ENCODE peak calls at places on chromosomes 16 and 17, in five cellular contexts. One of them, this sample, is unnamed.

GRCh38 chr17:356671-357434 is 4.2 kb upstream of the RPH3AL start:
- DNase-seq in IMR-90: no peak
- DNase-seq in transverse colon: no peak
- DNase-seq in WERI-Rb-1: no peak
- DNase-seq in AG09309: no peak
- DNase-seq in this sample: no peak

GRCh38 chr17:80416260-80416939 is 1.4 kb downstream of the ENDOV start:
- DNase-seq in IMR-90: no peak
- DNase-seq in transverse colon: no peak
- DNase-seq in WERI-Rb-1: no peak
- DNase-seq in AG09309: no peak
- DNase-seq in this sample: no peak

GRCh38 chr17:49240619-49241018 is 10.0 kb upstream of the PHOSPHO1 start:
- DNase-seq in IMR-90: no peak
- DNase-seq in transverse colon: no peak
- DNase-seq in WERI-Rb-1: no peak
- DNase-seq in AG09309: no peak
- DNase-seq in this sample: no peak

GRCh38 chr16:21163576-21163975 is 5.1 kb downstream of the LDAF1 start:
- DNase-seq in IMR-90: no peak
- DNase-seq in transverse colon: no peak
- DNase-seq in WERI-Rb-1: no peak
- DNase-seq in AG09309: no peak
- DNase-seq in this sample: no peak

GRCh38 chr16:47664653-47665325 is 203.7 kb downstream of the PHKB start:
- DNase-seq in IMR-90: peak; percentile 11
- DNase-seq in transverse colon: peak; percentile 65
- DNase-seq in WERI-Rb-1: no peak
- DNase-seq in AG09309: no peak
- DNase-seq in this sample: no peak

GRCh38 chr16:14098081-14098480 is 27.0 kb downstream of the MRTFB start:
- DNase-seq in IMR-90: no peak
- DNase-seq in transverse colon: no peak
- DNase-seq in WERI-Rb-1: no peak
- DNase-seq in AG09309: no peak
- DNase-seq in this sample: no peak

GRCh38 chr17:48551206-48551597 is 6.3 kb upstream of the HOXB2 start:
- DNase-seq in IMR-90: peak; percentile 42
- DNase-seq in transverse colon: no peak
- DNase-seq in WERI-Rb-1: no peak
- DNase-seq in AG09309: no peak
- DNase-seq in this sample: no peak

GRCh38 chr17:81241648-81242420 is 2.7 kb downstream of the NDUFAF8 start:
- DNase-seq in IMR-90: peak; percentile 13
- DNase-seq in transverse colon: peak; percentile 51
- DNase-seq in WERI-Rb-1: peak; percentile 85
- DNase-seq in AG09309: no peak
- DNase-seq in this sample: no peak

GRCh38 chr16:50457979-50458461 is 89.2 kb upstream of the BRD7 start:
- DNase-seq in IMR-90: no peak
- DNase-seq in transverse colon: no peak
- DNase-seq in WERI-Rb-1: no peak
- DNase-seq in AG09309: no peak
- DNase-seq in this sample: peak; percentile 2

GRCh38 chr16:88687254-88687576 is 908 bp upstream of the SNAI3 start:
- DNase-seq in IMR-90: no peak
- DNase-seq in transverse colon: no peak
- DNase-seq in WERI-Rb-1: no peak
- DNase-seq in AG09309: no peak
- DNase-seq in this sample: no peak

GRCh38 chr16:50634947-50635346 is 46.2 kb downstream of the SNX20 start:
- DNase-seq in IMR-90: no peak
- DNase-seq in transverse colon: no peak
- DNase-seq in WERI-Rb-1: peak; percentile 54
- DNase-seq in AG09309: no peak
- DNase-seq in this sample: no peak

GRCh38 chr17:81924557-81925532 is 2.7 kb downstream of the MAFG start:
- DNase-seq in IMR-90: no peak
- DNase-seq in transverse colon: no peak
- DNase-seq in WERI-Rb-1: peak; percentile 53
- DNase-seq in AG09309: no peak
- DNase-seq in this sample: no peak

GRCh38 chr16:50304467-50305440 is 38.4 kb downstream of the ADCY7 start:
- DNase-seq in IMR-90: no peak
- DNase-seq in transverse colon: no peak
- DNase-seq in WERI-Rb-1: no peak
- DNase-seq in AG09309: no peak
- DNase-seq in this sample: peak; percentile 87

GRCh38 chr17:45129940-45130639 is 2.2 kb downstream of the PLCD3 start:
- DNase-seq in IMR-90: peak; percentile 12
- DNase-seq in transverse colon: peak; percentile 83
- DNase-seq in WERI-Rb-1: no peak
- DNase-seq in AG09309: no peak
- DNase-seq in this sample: no peak

GRCh38 chr17:19384723-19385391 is 2.1 kb downstream of the MFAP4 start:
- DNase-seq in IMR-90: peak; percentile 91
- DNase-seq in transverse colon: peak; percentile 84
- DNase-seq in WERI-Rb-1: no peak
- DNase-seq in AG09309: peak; percentile 79
- DNase-seq in this sample: peak; percentile 85

GRCh38 chr17:70168979-70169706 is at the start of gene KCNJ2:
- DNase-seq in IMR-90: peak; percentile 79
- DNase-seq in transverse colon: peak; percentile 91
- DNase-seq in WERI-Rb-1: peak; percentile 95
- DNase-seq in AG09309: peak; percentile 4
- DNase-seq in this sample: no peak

GRCh38 chr17:7704601-7705268 is at the start of gene EFNB3:
- DNase-seq in IMR-90: no peak
- DNase-seq in transverse colon: no peak
- DNase-seq in WERI-Rb-1: peak; percentile 73
- DNase-seq in AG09309: no peak
- DNase-seq in this sample: no peak

GRCh38 chr17:17873450-17873991 is 36.7 kb upstream of the SREBF1 start:
- DNase-seq in IMR-90: no peak
- DNase-seq in transverse colon: no peak
- DNase-seq in WERI-Rb-1: no peak
- DNase-seq in AG09309: no peak
- DNase-seq in this sample: no peak

GRCh38 chr17:17876959-17877547 is 40.3 kb upstream of the SREBF1 start:
- DNase-seq in IMR-90: peak; percentile 24
- DNase-seq in transverse colon: no peak
- DNase-seq in WERI-Rb-1: no peak
- DNase-seq in AG09309: no peak
- DNase-seq in this sample: no peak

GRCh38 chr17:17880577-17881196 is 43.9 kb upstream of the SREBF1 start:
- DNase-seq in IMR-90: no peak
- DNase-seq in transverse colon: no peak
- DNase-seq in WERI-Rb-1: no peak
- DNase-seq in AG09309: no peak
- DNase-seq in this sample: no peak

GRCh38 chr17:17874478-17874877 is 37.7 kb upstream of the SREBF1 start:
- DNase-seq in IMR-90: peak; percentile 92
- DNase-seq in transverse colon: no peak
- DNase-seq in WERI-Rb-1: no peak
- DNase-seq in AG09309: peak; percentile 31
- DNase-seq in this sample: no peak

GRCh38 chr17:17877548-17878358 is 41.0 kb upstream of the SREBF1 start:
- DNase-seq in IMR-90: peak; percentile 90
- DNase-seq in transverse colon: peak; percentile 55
- DNase-seq in WERI-Rb-1: peak; percentile 42
- DNase-seq in AG09309: peak; percentile 46
- DNase-seq in this sample: no peak
- TF ChIP-seq CTCF in IMR-90: peak; percentile 20
- TF ChIP-seq CTCF in transverse colon: no peak
- TF ChIP-seq CTCF in WERI-Rb-1: peak; percentile 2
- TF ChIP-seq CTCF in AG09309: no peak
- TF ChIP-seq CTCF in this sample: peak; percentile 58

DNA sequence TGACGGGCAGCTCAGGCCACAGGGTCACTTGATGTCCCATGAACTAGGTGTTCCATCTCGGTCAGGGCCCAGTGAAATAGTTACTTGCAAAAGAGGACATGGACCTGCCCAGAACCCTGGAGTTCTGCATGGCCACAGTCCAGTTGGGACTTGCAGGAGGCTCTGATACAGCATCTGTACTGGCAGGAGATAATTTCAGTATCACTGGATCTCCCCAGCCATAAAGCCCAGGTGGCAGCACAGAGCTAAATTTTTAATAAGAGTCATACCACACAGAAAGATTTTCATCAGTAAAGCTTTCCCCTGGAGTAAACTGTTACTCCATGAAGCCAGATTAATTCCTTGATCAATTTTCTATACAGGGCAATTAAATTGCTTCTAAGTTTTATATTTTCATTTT is 18.0 kb upstream of the SLC16A5 start:
- DNase-seq in IMR-90: no peak
- DNase-seq in transverse colon: no peak
- DNase-seq in WERI-Rb-1: no peak
- DNase-seq in AG09309: no peak
- DNase-seq in this sample: peak; percentile 30
- TF ChIP-seq CTCF in IMR-90: peak; percentile 53
- TF ChIP-seq CTCF in transverse colon: peak; percentile 42
- TF ChIP-seq CTCF in WERI-Rb-1: peak; percentile 26
- TF ChIP-seq CTCF in AG09309: peak; percentile 52
- TF ChIP-seq CTCF in this sample: peak; percentile 77

DNA sequence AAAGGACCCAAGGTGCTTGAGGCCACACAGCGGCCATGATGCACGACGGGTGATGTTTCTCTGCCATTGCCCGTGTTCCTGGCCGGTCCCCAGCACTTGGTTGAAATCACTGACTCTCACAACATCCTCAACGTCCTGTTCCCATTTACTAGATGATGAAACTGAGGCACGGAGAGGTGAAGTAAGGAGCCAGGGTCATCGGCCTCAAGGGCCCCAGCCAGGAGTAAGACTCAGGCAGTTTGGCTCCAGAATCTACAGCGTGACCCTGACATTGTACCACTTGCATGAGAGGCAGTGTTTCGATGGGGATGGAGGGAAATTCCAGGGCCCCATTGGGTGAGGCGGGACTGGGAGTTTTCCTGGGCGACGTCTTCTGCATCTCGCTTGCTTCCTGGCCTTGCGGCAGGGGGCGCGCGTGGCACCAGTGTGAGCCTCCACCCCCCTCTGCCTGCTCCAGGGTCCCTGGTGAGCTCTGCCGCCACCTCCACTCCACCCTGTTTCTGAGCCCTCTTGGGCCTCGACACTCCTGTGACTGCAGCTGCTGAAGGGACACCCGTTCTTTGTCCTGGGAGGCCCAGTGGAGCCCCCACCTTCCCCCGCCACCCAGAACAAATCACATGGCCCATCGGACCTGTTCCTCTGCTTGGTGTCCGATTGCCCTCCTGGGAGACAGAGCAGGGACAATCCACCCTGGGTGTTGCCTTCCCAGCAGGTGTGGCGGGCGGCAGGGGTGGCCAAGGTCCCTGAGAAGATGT is 133.0 kb upstream of the GSE1 start:
- DNase-seq in IMR-90: no peak
- DNase-seq in transverse colon: peak; percentile 75
- DNase-seq in WERI-Rb-1: peak; percentile 62
- DNase-seq in AG09309: no peak
- DNase-seq in this sample: no peak
- TF ChIP-seq CTCF in IMR-90: no peak
- TF ChIP-seq CTCF in transverse colon: peak; percentile 81
- TF ChIP-seq CTCF in WERI-Rb-1: peak; percentile 30
- TF ChIP-seq CTCF in AG09309: no peak
- TF ChIP-seq CTCF in this sample: peak; percentile 68

DNA sequence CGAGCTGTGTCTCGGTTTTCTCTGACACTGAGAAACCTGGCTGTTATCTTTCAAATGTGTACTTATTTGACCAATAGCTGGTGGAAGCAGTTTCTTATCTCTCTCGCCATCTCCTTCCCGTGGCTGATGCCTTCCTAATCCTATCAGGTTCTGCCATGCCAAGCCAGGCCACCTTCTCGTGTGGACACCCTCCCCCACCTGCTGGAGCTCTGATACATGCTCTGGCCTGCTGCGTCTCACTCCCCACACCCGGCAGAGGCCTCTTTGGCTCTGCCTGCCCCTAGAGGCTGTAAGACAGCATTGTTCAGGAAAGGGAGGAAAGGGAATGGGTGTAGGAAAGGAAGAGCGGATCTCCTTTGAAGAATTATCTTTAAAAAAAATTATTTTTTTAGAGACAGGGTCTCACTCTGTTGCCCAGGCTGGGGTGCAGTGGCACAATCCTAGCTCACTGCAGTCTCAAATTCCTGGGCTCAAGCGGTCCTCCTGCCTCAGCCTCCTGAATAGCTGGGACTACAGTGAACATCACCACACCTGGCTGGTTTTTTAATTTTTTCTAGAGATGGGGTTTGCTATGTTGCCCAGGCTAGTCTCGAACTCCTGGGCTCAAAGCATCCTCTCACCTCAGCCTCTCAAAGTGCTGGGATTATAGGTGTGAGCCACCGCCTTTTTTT is 7.5 kb upstream of the ARMC5 start:
- DNase-seq in IMR-90: peak; percentile 80
- DNase-seq in transverse colon: no peak
- DNase-seq in WERI-Rb-1: peak; percentile 95
- DNase-seq in AG09309: no peak
- DNase-seq in this sample: peak; percentile 57
- TF ChIP-seq CTCF in IMR-90: peak; percentile 72
- TF ChIP-seq CTCF in transverse colon: peak; percentile 65
- TF ChIP-seq CTCF in WERI-Rb-1: peak; percentile 71
- TF ChIP-seq CTCF in AG09309: peak; percentile 74
- TF ChIP-seq CTCF in this sample: peak; percentile 77

GRCh38 chr16:320206-320605 is 32.3 kb downstream of the AXIN1 start:
- DNase-seq in IMR-90: no peak
- DNase-seq in transverse colon: no peak
- DNase-seq in WERI-Rb-1: no peak
- DNase-seq in AG09309: no peak
- DNase-seq in this sample: no peak

GRCh38 chr16:316741-317464 is 33.9 kb downstream of the PDIA2 start:
- DNase-seq in IMR-90: no peak
- DNase-seq in transverse colon: no peak
- DNase-seq in WERI-Rb-1: no peak
- DNase-seq in AG09309: no peak
- DNase-seq in this sample: no peak

GRCh38 chr16:321532-321931 is 31.0 kb downstream of the AXIN1 start:
- DNase-seq in IMR-90: no peak
- DNase-seq in transverse colon: no peak
- DNase-seq in WERI-Rb-1: no peak
- DNase-seq in AG09309: no peak
- DNase-seq in this sample: no peak

GRCh38 chr16:317583-317982 is 34.6 kb downstream of the PDIA2 start:
- DNase-seq in IMR-90: no peak
- DNase-seq in transverse colon: no peak
- DNase-seq in WERI-Rb-1: no peak
- DNase-seq in AG09309: no peak
- DNase-seq in this sample: no peak

DNA sequence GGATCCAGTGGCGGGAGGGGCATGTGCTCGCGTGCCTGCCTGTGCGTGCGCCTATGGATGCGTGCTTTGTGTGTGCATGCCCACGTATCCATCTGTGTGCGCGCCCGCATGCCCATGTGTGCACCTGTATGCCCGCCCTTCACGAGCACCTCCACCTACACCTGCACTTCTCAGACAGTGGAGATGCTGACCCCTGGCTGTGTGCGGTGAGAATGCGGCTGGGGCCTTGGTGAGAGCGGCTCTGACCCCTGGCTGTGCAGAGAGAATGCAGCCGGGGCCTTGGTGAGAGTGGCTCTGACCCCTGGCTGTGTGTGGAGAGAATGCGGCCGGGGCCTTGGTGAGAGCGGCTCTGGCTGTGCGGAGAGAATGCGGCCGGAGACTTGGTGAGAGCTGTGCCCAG is 33.9 kb downstream of the AXIN1 start:
- DNase-seq in IMR-90: no peak
- DNase-seq in transverse colon: no peak
- DNase-seq in WERI-Rb-1: peak; percentile 29
- DNase-seq in AG09309: no peak
- DNase-seq in this sample: no peak
- TF ChIP-seq CTCF in IMR-90: no peak
- TF ChIP-seq CTCF in transverse colon: no peak
- TF ChIP-seq CTCF in WERI-Rb-1: peak; percentile 52
- TF ChIP-seq CTCF in AG09309: no peak
- TF ChIP-seq CTCF in this sample: peak; percentile 37

GRCh38 chr17:56297142-56297541 is 143.9 kb downstream of the ANKFN1 start:
- DNase-seq in IMR-90: peak; percentile 62
- DNase-seq in transverse colon: no peak
- DNase-seq in WERI-Rb-1: no peak
- DNase-seq in AG09309: no peak
- DNase-seq in this sample: no peak
- TF ChIP-seq CTCF in IMR-90: no peak
- TF ChIP-seq CTCF in transverse colon: no peak
- TF ChIP-seq CTCF in WERI-Rb-1: no peak
- TF ChIP-seq CTCF in AG09309: no peak
- TF ChIP-seq CTCF in this sample: no peak